ENCODE peak calls at places on chromosome 16, in seven cellular contexts. One of them, this sample, is unnamed.

GRCh38 chr16:359871-360697 is 7.6 kb upstream of the AXIN1 start:
- DNase-seq in OCI-LY7: no peak
- DNase-seq in hepatocyte: no peak
- DNase-seq in neural progenitor cell: peak; percentile 78
- DNase-seq in GM23338: no peak
- DNase-seq in PC-3: no peak
- DNase-seq in HCT116: no peak
- DNase-seq in this sample: no peak

GRCh38 chr16:85419503-85420408 is 193.4 kb upstream of the GSE1 start:
- DNase-seq in OCI-LY7: no peak
- DNase-seq in hepatocyte: no peak
- DNase-seq in neural progenitor cell: no peak
- DNase-seq in GM23338: no peak
- DNase-seq in PC-3: no peak
- DNase-seq in HCT116: no peak
- DNase-seq in this sample: no peak

GRCh38 chr16:53950677-53951076 is 246.7 kb downstream of the FTO start:
- DNase-seq in OCI-LY7: no peak
- DNase-seq in hepatocyte: no peak
- DNase-seq in neural progenitor cell: peak; percentile 23
- DNase-seq in GM23338: no peak
- DNase-seq in PC-3: no peak
- DNase-seq in HCT116: no peak
- DNase-seq in this sample: no peak

GRCh38 chr16:69542974-69543373 is 22.8 kb upstream of the NFAT5 start:
- DNase-seq in OCI-LY7: no peak
- DNase-seq in hepatocyte: no peak
- DNase-seq in neural progenitor cell: no peak
- DNase-seq in GM23338: no peak
- DNase-seq in PC-3: peak; percentile 44
- DNase-seq in HCT116: no peak
- DNase-seq in this sample: peak; percentile 38

GRCh38 chr16:76816475-76816874 is 374.5 kb upstream of the MON1B start:
- DNase-seq in OCI-LY7: no peak
- DNase-seq in hepatocyte: no peak
- DNase-seq in neural progenitor cell: no peak
- DNase-seq in GM23338: no peak
- DNase-seq in PC-3: peak; percentile 79
- DNase-seq in HCT116: no peak
- DNase-seq in this sample: no peak

GRCh38 chr16:3739636-3740035 is 22.3 kb upstream of the TRAP1 start:
- DNase-seq in OCI-LY7: no peak
- DNase-seq in hepatocyte: no peak
- DNase-seq in neural progenitor cell: no peak
- DNase-seq in GM23338: no peak
- DNase-seq in PC-3: no peak
- DNase-seq in HCT116: no peak
- DNase-seq in this sample: no peak

GRCh38 chr16:11224096-11224893 is 31.7 kb downstream of the SOCS1 start:
- DNase-seq in OCI-LY7: peak; percentile 63
- DNase-seq in hepatocyte: no peak
- DNase-seq in neural progenitor cell: peak; percentile 41
- DNase-seq in GM23338: peak; percentile 47
- DNase-seq in PC-3: no peak
- DNase-seq in HCT116: no peak
- DNase-seq in this sample: no peak

GRCh38 chr16:69195371-69196029 is 8.5 kb downstream of the SNTB2 start:
- DNase-seq in OCI-LY7: no peak
- DNase-seq in hepatocyte: no peak
- DNase-seq in neural progenitor cell: no peak
- DNase-seq in GM23338: no peak
- DNase-seq in PC-3: no peak
- DNase-seq in HCT116: no peak
- DNase-seq in this sample: no peak

GRCh38 chr16:84105286-84105815 is 11.4 kb downstream of the MBTPS1 start:
- DNase-seq in OCI-LY7: no peak
- DNase-seq in hepatocyte: no peak
- DNase-seq in neural progenitor cell: no peak
- DNase-seq in GM23338: no peak
- DNase-seq in PC-3: no peak
- DNase-seq in HCT116: no peak
- DNase-seq in this sample: no peak

GRCh38 chr16:58882292-58882691 is 148.2 kb upstream of the GOT2 start:
- DNase-seq in OCI-LY7: no peak
- DNase-seq in hepatocyte: no peak
- DNase-seq in neural progenitor cell: no peak
- DNase-seq in GM23338: no peak
- DNase-seq in PC-3: no peak
- DNase-seq in HCT116: no peak
- DNase-seq in this sample: no peak

GRCh38 chr16:28990375-28991040 is 5.7 kb downstream of the LAT start:
- DNase-seq in OCI-LY7: no peak
- DNase-seq in hepatocyte: no peak
- DNase-seq in neural progenitor cell: no peak
- DNase-seq in GM23338: no peak
- DNase-seq in PC-3: no peak
- DNase-seq in HCT116: no peak
- DNase-seq in this sample: peak; percentile 45

GRCh38 chr16:27776556-27776955 is 226.6 kb downstream of the KATNIP start:
- DNase-seq in OCI-LY7: no peak
- DNase-seq in hepatocyte: no peak
- DNase-seq in neural progenitor cell: no peak
- DNase-seq in GM23338: no peak
- DNase-seq in PC-3: no peak
- DNase-seq in HCT116: no peak
- DNase-seq in this sample: no peak

GRCh38 chr16:48901712-48902374 is 291.9 kb upstream of the N4BP1 start:
- DNase-seq in OCI-LY7: peak; percentile 27
- DNase-seq in hepatocyte: peak; percentile 22
- DNase-seq in neural progenitor cell: peak; percentile 30
- DNase-seq in GM23338: peak; percentile 53
- DNase-seq in PC-3: peak; percentile 50
- DNase-seq in HCT116: peak; percentile 15
- DNase-seq in this sample: no peak

GRCh38 chr16:28977703-28978641 is 3.4 kb downstream of the SPNS1 start:
- DNase-seq in OCI-LY7: peak; percentile 46
- DNase-seq in hepatocyte: peak; percentile 50
- DNase-seq in neural progenitor cell: peak; percentile 43
- DNase-seq in GM23338: peak; percentile 81
- DNase-seq in PC-3: peak; percentile 21
- DNase-seq in HCT116: no peak
- DNase-seq in this sample: no peak

GRCh38 chr16:82368041-82368440 is 198.0 kb upstream of the MPHOSPH6 start:
- DNase-seq in OCI-LY7: peak; percentile 8
- DNase-seq in hepatocyte: peak; percentile 57
- DNase-seq in neural progenitor cell: peak; percentile 52
- DNase-seq in GM23338: peak; percentile 66
- DNase-seq in PC-3: peak; percentile 31
- DNase-seq in HCT116: peak; percentile 38
- DNase-seq in this sample: peak; percentile 51

GRCh38 chr16:80527297-80527696 is 13.5 kb upstream of the DYNLRB2 start:
- DNase-seq in OCI-LY7: peak; percentile 60
- DNase-seq in hepatocyte: peak; percentile 63
- DNase-seq in neural progenitor cell: peak; percentile 67
- DNase-seq in GM23338: peak; percentile 77
- DNase-seq in PC-3: peak; percentile 68
- DNase-seq in HCT116: peak; percentile 8
- DNase-seq in this sample: peak; percentile 50

GRCh38 chr16:4664538-4665418 is 28.6 kb upstream of the NUDT16L1 start:
- DNase-seq in OCI-LY7: no peak
- DNase-seq in hepatocyte: no peak
- DNase-seq in neural progenitor cell: no peak
- DNase-seq in GM23338: no peak
- DNase-seq in PC-3: no peak
- DNase-seq in HCT116: no peak
- DNase-seq in this sample: no peak

GRCh38 chr16:3716831-3717234 is 491 bp downstream of the TRAP1 start:
- DNase-seq in OCI-LY7: peak; percentile 65
- DNase-seq in hepatocyte: peak; percentile 42
- DNase-seq in neural progenitor cell: peak; percentile 63
- DNase-seq in GM23338: peak; percentile 60
- DNase-seq in PC-3: peak; percentile 20
- DNase-seq in HCT116: no peak
- DNase-seq in this sample: peak; percentile 54

GRCh38 chr16:54934536-54935410 is 4.1 kb downstream of the IRX5 start:
- DNase-seq in OCI-LY7: no peak
- DNase-seq in hepatocyte: peak; percentile 30
- DNase-seq in neural progenitor cell: peak; percentile 86
- DNase-seq in GM23338: peak; percentile 85
- DNase-seq in PC-3: no peak
- DNase-seq in HCT116: no peak
- DNase-seq in this sample: peak; percentile 72

GRCh38 chr16:12089492-12090161 is 113.1 kb downstream of the SNX29 start:
- DNase-seq in OCI-LY7: peak; percentile 63
- DNase-seq in hepatocyte: peak; percentile 81
- DNase-seq in neural progenitor cell: peak; percentile 50
- DNase-seq in GM23338: peak; percentile 66
- DNase-seq in PC-3: no peak
- DNase-seq in HCT116: peak; percentile 12
- DNase-seq in this sample: peak; percentile 89

GRCh38 chr16:66444049-66444481 is 17.0 kb downstream of the BEAN1 start:
- DNase-seq in OCI-LY7: no peak
- DNase-seq in hepatocyte: no peak
- DNase-seq in neural progenitor cell: peak; percentile 72
- DNase-seq in GM23338: peak; percentile 22
- DNase-seq in PC-3: no peak
- DNase-seq in HCT116: no peak
- DNase-seq in this sample: no peak

GRCh38 chr16:75311383-75311938 is 60.0 kb upstream of the BCAR1 start:
- DNase-seq in OCI-LY7: no peak
- DNase-seq in hepatocyte: no peak
- DNase-seq in neural progenitor cell: no peak
- DNase-seq in GM23338: no peak
- DNase-seq in PC-3: no peak
- DNase-seq in HCT116: no peak
- DNase-seq in this sample: peak; percentile 69

GRCh38 chr16:86584726-86585721 is 6.7 kb downstream of the FOXL1 start:
- DNase-seq in OCI-LY7: no peak
- DNase-seq in hepatocyte: no peak
- DNase-seq in neural progenitor cell: no peak
- DNase-seq in GM23338: no peak
- DNase-seq in PC-3: peak; percentile 84
- DNase-seq in HCT116: no peak
- DNase-seq in this sample: peak; percentile 74

GRCh38 chr16:17358350-17358749 is 112.4 kb downstream of the XYLT1 start:
- DNase-seq in OCI-LY7: no peak
- DNase-seq in hepatocyte: no peak
- DNase-seq in neural progenitor cell: no peak
- DNase-seq in GM23338: no peak
- DNase-seq in PC-3: no peak
- DNase-seq in HCT116: no peak
- DNase-seq in this sample: no peak

GRCh38 chr16:28151180-28151579 is 60.6 kb downstream of the XPO6 start:
- DNase-seq in OCI-LY7: no peak
- DNase-seq in hepatocyte: no peak
- DNase-seq in neural progenitor cell: no peak
- DNase-seq in GM23338: no peak
- DNase-seq in PC-3: no peak
- DNase-seq in HCT116: no peak
- DNase-seq in this sample: no peak

DNA sequence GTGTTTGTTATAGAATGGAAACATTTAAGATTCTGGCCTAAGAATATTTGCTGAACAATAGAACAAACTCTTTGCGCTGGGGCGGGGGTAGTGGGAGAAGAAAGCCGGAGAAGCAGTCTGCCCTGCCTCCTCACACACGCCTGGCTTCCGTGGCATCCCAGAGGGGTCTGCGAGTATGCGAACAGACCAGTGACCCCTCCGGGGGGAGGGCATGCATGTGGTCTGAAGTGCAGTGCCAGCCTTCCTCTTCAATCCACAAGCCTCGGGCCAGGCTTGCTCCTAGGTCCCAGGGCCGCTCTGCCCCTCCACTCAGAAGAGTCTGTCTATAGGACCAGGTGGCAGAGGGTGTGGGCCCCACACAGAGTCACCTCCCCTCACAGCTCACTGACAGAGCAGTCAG is 14.1 kb upstream of the IGFALS start:
- DNase-seq in OCI-LY7: no peak
- DNase-seq in hepatocyte: no peak
- DNase-seq in neural progenitor cell: no peak
- DNase-seq in GM23338: no peak
- DNase-seq in PC-3: no peak
- DNase-seq in HCT116: no peak
- DNase-seq in this sample: no peak
- H2AFZ ChIP-seq in OCI-LY7: no peak overlapping the region
- H2AFZ ChIP-seq in hepatocyte: no peak overlapping the region
- H2AFZ ChIP-seq in neural progenitor cell: no peak overlapping the region
- H2AFZ ChIP-seq in GM23338: no peak overlapping the region
- H2AFZ ChIP-seq in PC-3: no peak overlapping the region
- H2AFZ ChIP-seq in HCT116: no peak overlapping the region
- H2AFZ ChIP-seq in this sample: no peak overlapping the region

DNA sequence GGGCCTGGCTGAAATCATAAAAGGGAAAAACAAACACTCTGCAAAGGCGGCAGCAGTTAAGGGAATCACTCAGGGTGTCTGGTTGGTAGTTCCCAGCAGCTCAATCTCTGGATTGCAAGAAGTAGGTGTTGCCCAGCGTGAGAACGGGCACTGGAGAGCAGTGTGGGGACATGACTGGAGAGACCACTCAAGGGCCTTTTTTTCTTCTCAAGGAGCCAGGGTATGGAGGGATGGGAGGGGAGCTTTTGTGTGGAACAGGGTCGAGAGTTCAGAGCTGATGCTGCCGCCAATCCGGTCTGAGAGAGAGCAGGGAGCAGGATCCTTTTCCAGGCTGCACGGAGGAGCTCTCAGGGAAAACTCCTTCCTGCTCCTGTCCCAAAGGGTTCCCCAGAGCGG is 15.2 kb downstream of the SCNN1B start:
- DNase-seq in OCI-LY7: no peak
- DNase-seq in hepatocyte: no peak
- DNase-seq in neural progenitor cell: no peak
- DNase-seq in GM23338: no peak
- DNase-seq in PC-3: peak; percentile 34
- DNase-seq in HCT116: no peak
- DNase-seq in this sample: no peak
- TF ChIP-seq EZH2phosphoT487 in OCI-LY7: no peak
- TF ChIP-seq EZH2phosphoT487 in hepatocyte: no peak
- TF ChIP-seq EZH2phosphoT487 in neural progenitor cell: no peak
- TF ChIP-seq EZH2phosphoT487 in GM23338: no peak
- TF ChIP-seq EZH2phosphoT487 in PC-3: no peak
- TF ChIP-seq EZH2phosphoT487 in HCT116: no peak
- TF ChIP-seq EZH2phosphoT487 in this sample: no peak

GRCh38 chr16:64865037-64865696 is 256.7 kb downstream of the CDH11 start:
- DNase-seq in OCI-LY7: no peak
- DNase-seq in hepatocyte: no peak
- DNase-seq in neural progenitor cell: no peak
- DNase-seq in GM23338: no peak
- DNase-seq in PC-3: no peak
- DNase-seq in HCT116: no peak
- DNase-seq in this sample: peak; percentile 22

GRCh38 chr16:64866026-64866425 is 255.8 kb downstream of the CDH11 start:
- DNase-seq in OCI-LY7: no peak
- DNase-seq in hepatocyte: no peak
- DNase-seq in neural progenitor cell: no peak
- DNase-seq in GM23338: no peak
- DNase-seq in PC-3: no peak
- DNase-seq in HCT116: no peak
- DNase-seq in this sample: no peak

GRCh38 chr16:64864232-64864803 is 257.5 kb downstream of the CDH11 start:
- DNase-seq in OCI-LY7: no peak
- DNase-seq in hepatocyte: peak; percentile 67
- DNase-seq in neural progenitor cell: no peak
- DNase-seq in GM23338: no peak
- DNase-seq in PC-3: peak; percentile 76
- DNase-seq in HCT116: no peak
- DNase-seq in this sample: peak; percentile 94
- H2AFZ ChIP-seq in OCI-LY7: no peak overlapping the region
- H2AFZ ChIP-seq in hepatocyte: no peak overlapping the region
- H2AFZ ChIP-seq in neural progenitor cell: no peak overlapping the region
- H2AFZ ChIP-seq in GM23338: no peak overlapping the region
- H2AFZ ChIP-seq in PC-3: peak overlapping the region; percentile 53
- H2AFZ ChIP-seq in HCT116: no peak overlapping the region
- H2AFZ ChIP-seq in this sample: peak overlapping the region; percentile 71

GRCh38 chr16:30998852-30999761 is 11.3 kb downstream of the STX1B start:
- DNase-seq in OCI-LY7: no peak
- DNase-seq in hepatocyte: no peak
- DNase-seq in neural progenitor cell: no peak
- DNase-seq in GM23338: no peak
- DNase-seq in PC-3: no peak
- DNase-seq in HCT116: no peak
- DNase-seq in this sample: peak; percentile 60
- TF ChIP-seq EZH2phosphoT487 in OCI-LY7: no peak
- TF ChIP-seq EZH2phosphoT487 in hepatocyte: no peak
- TF ChIP-seq EZH2phosphoT487 in neural progenitor cell: no peak
- TF ChIP-seq EZH2phosphoT487 in GM23338: no peak
- TF ChIP-seq EZH2phosphoT487 in PC-3: no peak
- TF ChIP-seq EZH2phosphoT487 in HCT116: no peak
- TF ChIP-seq EZH2phosphoT487 in this sample: no peak